ENCODE peak calls at places on chromosomes 13 and 19, in six cellular contexts. D, S, T, W, X and V are unnamed samples.
A peak's percentile ranks its signal among the peaks of the same experiment; 100 is the strongest.

GRCh38 chr13:35855531-35856019 is 275.6 kb downstream of the DCLK1 start:
- DNase-seq in D (peak; percentile 50), S (no peak), T (no peak), W (peak; percentile 89), X (no peak), V (peak; percentile 65)

GRCh38 chr19:50801107-50801506 is 10.9 kb downstream of the ACP4 start:
- DNase-seq in D (no peak), S (no peak), T (no peak), W (no peak), X (no peak), V (no peak)

GRCh38 chr13:113581871-113582270 is 2.7 kb upstream of the TFDP1 start:
- DNase-seq in D (no peak), S (no peak), T (no peak), W (no peak), X (no peak), V (no peak)

GRCh38 chr13:69856331-69856730 is 251.3 kb upstream of the ATXN8OS start:
- DNase-seq in D (peak; percentile 34), S (no peak), T (no peak), W (peak; percentile 2), X (no peak), V (peak; percentile 58)

GRCh38 chr13:35866801-35867200 is 264.4 kb downstream of the DCLK1 start:
- DNase-seq in D (peak; percentile 88), S (no peak), T (no peak), W (no peak), X (no peak), V (no peak)

GRCh38 chr13:29908411-29908810 is 58.0 kb upstream of the UBL3 start:
- DNase-seq in D (no peak), S (no peak), T (no peak), W (peak; percentile 39), X (no peak), V (no peak)

GRCh38 chr13:109271555-109271954 is 514.8 kb downstream of the IRS2 start:
- DNase-seq in D (peak; percentile 16), S (no peak), T (no peak), W (peak; percentile 64), X (no peak), V (no peak)

GRCh38 chr19:12828494-12828893 is 5.9 kb downstream of the RTBDN start:
- DNase-seq in D (no peak), S (no peak), T (peak; percentile 56), W (peak; percentile 32), X (no peak), V (peak; percentile 50)

GRCh38 chr13:48949566-48950506 is 25.9 kb upstream of the FNDC3A start:
- DNase-seq in D (no peak), S (no peak), T (no peak), W (no peak), X (no peak), V (no peak)

GRCh38 chr19:28492616-28493015 is 720.3 kb downstream of the UQCRFS1 start:
- DNase-seq in D (no peak), S (no peak), T (no peak), W (no peak), X (no peak), V (no peak)

GRCh38 chr19:16233836-16234551 is 36.3 kb downstream of the AP1M1 start:
- DNase-seq in D (no peak), S (no peak), T (no peak), W (no peak), X (no peak), V (no peak)

GRCh38 chr19:18377026-18377425 is 8.9 kb upstream of the GDF15 start:
- DNase-seq in D (no peak), S (no peak), T (no peak), W (no peak), X (no peak), V (no peak)

GRCh38 chr19:16200038-16200775 is 2.5 kb downstream of the AP1M1 start:
- DNase-seq in D (no peak), S (no peak), T (no peak), W (peak; percentile 23), X (no peak), V (peak; percentile 12)

GRCh38 chr19:31149306-31149975 is 199.8 kb downstream of the TSHZ3 start:
- DNase-seq in D (peak; percentile 5), S (no peak), T (no peak), W (no peak), X (no peak), V (no peak)

GRCh38 chr13:86909318-86909717 is 761.9 kb upstream of the SLITRK5 start:
- DNase-seq in D (no peak), S (no peak), T (no peak), W (no peak), X (no peak), V (no peak)

GRCh38 chr13:92954746-92955145 is 271.9 kb upstream of the GPC6 start:
- DNase-seq in D (no peak), S (no peak), T (no peak), W (no peak), X (no peak), V (no peak)

GRCh38 chr13:113551081-113552000 is 33.2 kb upstream of the TFDP1 start:
- DNase-seq in D (no peak), S (no peak), T (no peak), W (no peak), X (no peak), V (no peak)

GRCh38 chr13:76730220-76730619 is 156.0 kb downstream of the KCTD12 start:
- DNase-seq in D (no peak), S (no peak), T (no peak), W (no peak), X (no peak), V (no peak)

GRCh38 chr19:46995492-46995891 is 24.1 kb upstream of the NPAS1 start:
- DNase-seq in D (no peak), S (no peak), T (no peak), W (no peak), X (no peak), V (no peak)

GRCh38 chr13:21361123-21361522 is 98.0 kb downstream of the ZDHHC20 start:
- DNase-seq in D (no peak), S (no peak), T (no peak), W (no peak), X (no peak), V (no peak)

GRCh38 chr13:42814868-42815267 is 33.5 kb downstream of the FAM216B start:
- DNase-seq in D (peak; percentile 34), S (no peak), T (no peak), W (peak; percentile 88), X (peak; percentile 59), V (peak; percentile 22)

GRCh38 chr13:33388254-33388998 is 102.9 kb upstream of the STARD13 start:
- DNase-seq in D (no peak), S (no peak), T (no peak), W (peak; percentile 89), X (no peak), V (no peak)

GRCh38 chr19:40717880-40718773 is 1.2 kb downstream of the ITPKC start:
- DNase-seq in D (peak; percentile 16), S (no peak), T (no peak), W (peak; percentile 48), X (no peak), V (no peak)

GRCh38 chr13:27161423-27161822 is 10.2 kb downstream of the USP12 start:
- DNase-seq in D (no peak), S (no peak), T (no peak), W (no peak), X (no peak), V (no peak)

GRCh38 chr13:49967456-49967855 is 29.4 kb upstream of the TRIM13 start:
- DNase-seq in D (no peak), S (no peak), T (no peak), W (no peak), X (no peak), V (no peak)

GRCh38 chr19:51441410-51442390 is 16.6 kb downstream of the SIGLEC8 start:
- DNase-seq in D (no peak), S (peak; percentile 65), T (peak; percentile 75), W (peak; percentile 13), X (no peak), V (no peak)